ENCODE peak calls at places on chromosomes 2 and 18, in nine cellular contexts. C is Right ventricle myocardium superior, O is AG04449, Y is iris pigment epithelial cell, F is uterus, T is NCI-H345, V is H54, D is T-helper 2 cell, M is left cardiac atrium. B is an unnamed sample.

GRCh38 chr2:40032650-40033319 is 253.7 kb upstream of the THUMPD2 start:
- DNase-seq in C (no peak), O (peak), Y (peak), F (no peak), T (no peak), V (peak), D (peak), M (no peak), B (no peak)

GRCh38 chr18:26617151-26617554 is 68.8 kb upstream of the KCTD1 start:
- DNase-seq in C (no peak), O (peak), Y (peak), F (no peak), T (no peak), V (peak), D (no peak), M (no peak), B (no peak)

GRCh38 chr2:240873805-240874714 is 5.4 kb downstream of the AGXT start:
- DNase-seq in C (peak), O (no peak), Y (no peak), F (no peak), T (peak), V (no peak), D (no peak), M (no peak), B (no peak)

GRCh38 chr2:109148347-109148746 is 19.3 kb downstream of the SH3RF3 start:
- DNase-seq in C (no peak), O (no peak), Y (no peak), F (no peak), T (no peak), V (no peak), D (no peak), M (no peak), B (no peak)

GRCh38 chr2:127455566-127456493 is 37.6 kb downstream of the PROC start:
- DNase-seq in C (no peak), O (no peak), Y (no peak), F (no peak), T (no peak), V (no peak), D (peak), M (no peak), B (no peak)

GRCh38 chr2:134957477-134957876 is 38.9 kb downstream of the CCNT2 start:
- DNase-seq in C (no peak), O (no peak), Y (no peak), F (no peak), T (no peak), V (no peak), D (no peak), M (no peak), B (no peak)

GRCh38 chr2:95326433-95327140 is 29.4 kb downstream of the KCNIP3 start:
- DNase-seq in C (no peak), O (no peak), Y (no peak), F (no peak), T (no peak), V (no peak), D (no peak), M (no peak), B (no peak)

GRCh38 chr2:203934006-203934632 is 2.4 kb upstream of the ICOS start:
- DNase-seq in C (no peak), O (no peak), Y (no peak), F (no peak), T (no peak), V (no peak), D (peak), M (no peak), B (no peak)

GRCh38 chr2:9226458-9227380 is 20.1 kb downstream of the ASAP2 start:
- DNase-seq in C (no peak), O (no peak), Y (no peak), F (no peak), T (no peak), V (no peak), D (no peak), M (no peak), B (no peak)

GRCh38 chr2:36360834-36361233 is 5.3 kb downstream of the CRIM1 start:
- DNase-seq in C (no peak), O (no peak), Y (no peak), F (no peak), T (no peak), V (no peak), D (no peak), M (no peak), B (no peak)